ENCODE peak calls at places on chromosomes 2 and 18, in four cellular contexts. W, V, F and Q are unnamed samples.
A peak's percentile ranks its signal among the peaks of the same experiment; 100 is the strongest.

GRCh38 chr2:74530239-74531161 is 767 bp downstream of the HTRA2 start:
- DNase-seq in F (peak; percentile 41), V (no peak), W (peak; percentile 83), Q (no peak)

GRCh38 chr2:26942543-26943295 is 27.7 kb upstream of the MAPRE3 start:
- DNase-seq in F (peak; percentile 72), V (peak; percentile 55), W (peak; percentile 94), Q (no peak)

GRCh38 chr2:83261591-83262136 is 1197.4 kb downstream of the SUCLG1 start:
- DNase-seq in F (no peak), W (no peak), V (no peak), Q (no peak)

GRCh38 chr2:54088191-54088634 is 27.2 kb upstream of the ACYP2 start:
- DNase-seq in F (no peak), V (peak; percentile 29), W (peak; percentile 67), Q (no peak)

GRCh38 chr2:46872876-46873631 is 42.6 kb downstream of the MCFD2 start:
- DNase-seq in V (peak; percentile 42), W (no peak), F (no peak), Q (no peak)

GRCh38 chr2:27088644-27089043 is 2.1 kb downstream of the KHK start:
- DNase-seq in F (no peak), V (no peak), W (no peak), Q (no peak)

GRCh38 chr18:8732442-8733360 is 27.3 kb downstream of the MTCL1 start:
- DNase-seq in F (no peak), V (no peak), W (no peak), Q (no peak)

GRCh38 chr2:172710584-172711024 is 25.0 kb upstream of the RAPGEF4 start:
- DNase-seq in V (peak; percentile 90), W (peak; percentile 75), F (no peak), Q (peak; percentile 89)

GRCh38 chr2:218255441-218255840 is 5.4 kb upstream of the GPBAR1 start:
- DNase-seq in F (no peak), V (peak; percentile 46), W (no peak), Q (no peak)

GRCh38 chr2:46847185-46847710 is 68.4 kb downstream of the MCFD2 start:
- DNase-seq in W (no peak), V (peak; percentile 97), F (peak; percentile 99), Q (peak; percentile 73)

GRCh38 chr2:175318542-175318941 is 137.0 kb upstream of the ATP5MC3 start:
- DNase-seq in F (no peak), V (no peak), W (no peak), Q (no peak)

GRCh38 chr2:46942143-46942526 is 26.5 kb upstream of the MCFD2 start:
- DNase-seq in W (no peak), F (peak; percentile 50), V (no peak), Q (no peak)

GRCh38 chr2:65662654-65663432 is 230.4 kb upstream of the SPRED2 start:
- DNase-seq in V (peak; percentile 98), W (no peak), F (no peak), Q (peak; percentile 21)

GRCh38 chr2:86069091-86069685 is 36.5 kb downstream of the POLR1A start:
- DNase-seq in W (no peak), V (peak; percentile 23), F (no peak), Q (no peak)

GRCh38 chr2:39492095-39492590 is 55.1 kb upstream of the MAP4K3 start:
- DNase-seq in F (no peak), W (no peak), V (peak; percentile 97), Q (peak; percentile 82)

GRCh38 chr2:169363570-169364150 is 1.3 kb upstream of the LRP2 start:
- DNase-seq in V (peak; percentile 8), F (no peak), W (peak; percentile 77), Q (no peak)

GRCh38 chr18:48538531-48539405 is at the start of gene CTIF:
- DNase-seq in F (peak; percentile 95), V (peak; percentile 97), W (peak; percentile 99), Q (peak; percentile 95)

GRCh38 chr2:88549616-88550292 is 77.5 kb downstream of the EIF2AK3 start:
- DNase-seq in V (no peak), F (no peak), W (peak; percentile 85), Q (no peak)

GRCh38 chr2:153495725-153496124 is 17.2 kb upstream of the RPRM start:
- DNase-seq in V (no peak), F (no peak), W (no peak), Q (no peak)

GRCh38 chr18:54931152-54931551 is 28.1 kb downstream of the CCDC68 start:
- DNase-seq in V (no peak), F (no peak), W (no peak), Q (no peak)
- TF ChIP-seq CTCF in V (no peak), F (no peak), W (peak; percentile 60), Q (no peak)

GRCh38 chr2:60551241-60552095 is 2.0 kb downstream of the BCL11A start:
- DNase-seq in V (peak; percentile 51), F (peak; percentile 55), W (peak; percentile 85), Q (no peak)

GRCh38 chr2:60553496-60553991 is at the start of gene BCL11A:
- DNase-seq in W (peak; percentile 90), F (peak; percentile 54), V (peak; percentile 71), Q (peak; percentile 82)

GRCh38 chr2:60552096-60552850 is 1.2 kb downstream of the BCL11A start:
- DNase-seq in W (peak; percentile 81), V (no peak), F (no peak), Q (no peak)

GRCh38 chr2:60553992-60554648 is 666 bp upstream of the BCL11A start:
- DNase-seq in W (peak; percentile 88), F (no peak), V (no peak), Q (no peak)

GRCh38 chr2:60552851-60553495 is 481 bp downstream of the BCL11A start:
- DNase-seq in V (no peak), W (no peak), F (no peak), Q (no peak)
- H3K4me3 ChIP-seq in V (peak overlapping the region; percentile 34), W (peak overlapping the region; percentile 86), F (peak overlapping the region; percentile 78), Q (peak overlapping the region; percentile 72)

DNA sequence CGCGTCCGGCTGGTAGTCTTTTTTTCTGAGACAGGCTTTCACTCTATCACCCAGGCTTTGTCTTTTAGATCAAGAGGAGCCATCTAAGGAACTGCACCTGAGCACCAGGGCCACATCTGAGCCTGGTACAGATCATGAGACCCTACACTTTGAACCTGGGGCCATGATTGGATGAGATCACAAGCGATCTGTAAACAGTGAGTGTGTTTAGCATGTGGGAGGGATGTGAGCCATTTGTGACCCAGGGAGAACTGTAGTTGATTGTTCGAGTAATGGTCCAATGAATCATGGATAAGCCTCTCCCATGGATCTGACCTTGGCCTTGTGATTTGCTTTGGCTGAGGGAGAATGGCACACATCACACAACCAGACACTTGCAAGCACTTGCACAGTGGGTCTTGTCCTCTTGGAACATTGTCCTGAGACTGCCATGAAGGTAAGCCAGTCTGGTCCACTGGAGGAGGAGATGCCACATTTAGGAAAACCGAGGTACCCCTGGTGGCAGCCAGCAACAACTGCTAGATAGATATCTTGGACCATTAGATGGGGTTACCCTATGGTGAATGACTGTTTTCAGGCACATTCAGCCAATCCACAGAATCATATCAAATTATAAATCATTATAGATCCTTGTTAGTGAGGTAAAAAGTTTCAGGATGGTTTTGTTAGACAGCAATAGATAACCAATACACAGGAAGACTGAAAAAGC is 19.5 kb upstream of the DTNB start:
- DNase-seq in F (no peak), V (no peak), W (no peak), Q (no peak)
- TF ChIP-seq CTCF in F (no peak), V (no peak), W (peak; percentile 56), Q (no peak)

GRCh38 chr2:157838442-157839161 is 37.5 kb downstream of the ACVR1 start:
- DNase-seq in V (peak; percentile 88), F (peak; percentile 39), W (peak; percentile 69), Q (no peak)
- H3K4me3 ChIP-seq in V (peak overlapping the region; percentile 55), F (peak overlapping the region; percentile 27), W (no peak overlapping the region), Q (no peak overlapping the region)

DNA sequence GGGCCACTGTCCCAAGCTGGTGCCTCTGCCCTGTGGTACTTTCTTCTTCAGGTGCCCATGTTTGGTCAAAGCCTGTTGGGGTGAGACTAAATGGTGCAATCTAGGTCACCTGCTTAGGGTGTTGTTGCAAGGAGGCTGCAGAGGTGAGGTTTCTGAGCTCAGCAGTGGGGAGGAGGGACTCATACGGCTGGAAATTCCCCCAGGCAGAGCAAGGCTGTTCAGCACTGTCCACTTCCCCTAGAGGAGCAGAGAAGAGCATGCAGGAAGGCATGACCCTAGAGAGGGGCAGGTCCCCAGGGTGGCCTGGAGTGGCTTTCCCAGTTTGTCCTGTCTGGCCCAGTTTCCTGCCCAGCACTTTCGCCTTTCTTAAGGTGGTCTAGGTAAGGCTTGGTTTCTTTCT is 211.0 kb downstream of the HAUS1 start:
- DNase-seq in F (no peak), V (no peak), W (no peak), Q (no peak)
- TF ChIP-seq CTCF in F (no peak), V (no peak), W (no peak), Q (no peak)

DNA sequence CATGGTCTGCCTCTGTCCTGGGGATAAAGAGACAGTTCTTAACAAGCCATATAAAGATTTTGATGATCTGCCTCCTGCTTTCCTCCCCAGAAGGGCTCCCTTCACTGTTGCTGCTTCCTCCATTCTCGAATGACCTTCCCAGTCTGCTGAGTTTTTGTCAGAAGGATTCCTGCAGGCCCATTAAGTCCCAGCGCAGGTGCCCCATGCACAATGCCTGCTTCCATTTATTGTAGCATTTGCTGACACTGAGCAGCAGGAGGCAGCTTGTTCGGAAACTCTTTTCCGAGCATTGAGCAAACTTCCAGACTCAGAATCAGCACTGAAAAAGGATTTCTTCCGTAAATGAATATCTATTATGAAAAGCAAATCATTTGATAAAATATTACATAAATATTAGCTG is 110.3 kb downstream of the DTNA start:
- DNase-seq in F (no peak), V (no peak), W (no peak), Q (no peak)
- H3K4me3 ChIP-seq in F (no peak overlapping the region), V (no peak overlapping the region), W (no peak overlapping the region), Q (no peak overlapping the region)